ENCODE peak calls at places on chromosomes 6 and 20, in seven cellular contexts. U is CD8-positive, alpha-beta memory T cell; A is iPS DF 6.9; D is activated T-cell treated with anti-CD3 and anti-CD28 coated beads for 1 hour; C is EL; S is T-cell; K is H7. O is an unnamed sample.

GRCh38 chr20:16317445-16318362 is 255.5 kb downstream of the KIF16B start:
- DNase-seq in A (no peak), S (no peak), D (no peak), C (no peak), U (no peak), K (no peak), O (no peak)

GRCh38 chr6:40536442-40536841 is 50.7 kb downstream of the LRFN2 start:
- DNase-seq in D (no peak), C (no peak), A (peak), U (no peak), K (peak), S (no peak), O (no peak)

GRCh38 chr20:50271674-50272412 is 81.2 kb downstream of the CEBPB start:
- DNase-seq in K (no peak), U (no peak), C (no peak), S (no peak), D (no peak), A (no peak), O (no peak)

GRCh38 chr6:83371428-83371827 is 59.4 kb downstream of the ME1 start:
- DNase-seq in U (no peak), C (peak), S (no peak), A (no peak), K (no peak), D (no peak), O (no peak)

GRCh38 chr6:142356271-142356938 is 54.6 kb downstream of the ADGRG6 start:
- DNase-seq in U (no peak), D (no peak), C (peak), K (no peak), A (no peak), S (no peak), O (no peak)

GRCh38 chr20:47011984-47012383 is 117.3 kb downstream of the EYA2 start:
- DNase-seq in C (no peak), K (no peak), S (no peak), A (no peak), U (no peak), D (no peak), O (no peak)

GRCh38 chr6:157879873-157880254 is 56.8 kb downstream of the SNX9 start:
- DNase-seq in S (no peak), U (no peak), K (no peak), C (no peak), A (no peak), D (no peak), O (no peak)

GRCh38 chr6:161189891-161190290 is 84.0 kb downstream of the AGPAT4 start:
- DNase-seq in D (no peak), A (no peak), U (no peak), K (no peak), S (no peak), C (no peak), O (no peak)

GRCh38 chr6:373773-374724 is 17.5 kb upstream of the IRF4 start:
- DNase-seq in A (no peak), S (no peak), D (no peak), K (peak), U (no peak), C (no peak), O (no peak)

GRCh38 chr20:20223981-20224380 is 143.9 kb upstream of the INSM1 start:
- DNase-seq in U (no peak), C (no peak), D (no peak), A (no peak), S (no peak), K (no peak), O (no peak)

GRCh38 chr20:52219441-52219840 is 27.9 kb upstream of the ZFP64 start:
- DNase-seq in U (no peak), D (no peak), A (no peak), C (peak), S (no peak), K (peak), O (no peak)

GRCh38 chr6:44217332-44218143 is 812 bp downstream of the MYMX start:
- DNase-seq in C (no peak), D (no peak), U (no peak), K (peak), S (no peak), A (no peak), O (no peak)

GRCh38 chr6:87093651-87094050 is 1.3 kb downstream of the CGA start:
- DNase-seq in D (no peak), S (no peak), A (no peak), U (no peak), K (no peak), C (peak), O (no peak)

O was measured in CD4-positive, alpha-beta T cell.